ENCODE peak calls at places on chromosomes 7 and 10, in four cellular contexts. One of them, this sample, is unnamed.

GRCh38 chr10:58237014-58237830 is 30.5 kb downstream of the IPMK start:
- DNase-seq in SHP77 treated with DMSO at 0.1 percent for 48 hours: no peak
- DNase-seq in left kidney: no peak
- DNase-seq in NCI-H1417 treated with DMSO at 0.1 percent for 48 hours: no peak
- DNase-seq in this sample: no peak

GRCh38 chr7:46606771-46607170 is 685.7 kb upstream of the IGFBP3 start:
- DNase-seq in SHP77 treated with DMSO at 0.1 percent for 48 hours: no peak
- DNase-seq in left kidney: no peak
- DNase-seq in NCI-H1417 treated with DMSO at 0.1 percent for 48 hours: no peak
- DNase-seq in this sample: no peak

GRCh38 chr10:17219024-17219423 is 9.0 kb upstream of the VIM start:
- DNase-seq in SHP77 treated with DMSO at 0.1 percent for 48 hours: no peak
- DNase-seq in left kidney: no peak
- DNase-seq in NCI-H1417 treated with DMSO at 0.1 percent for 48 hours: no peak
- DNase-seq in this sample: no peak

GRCh38 chr7:36303202-36304098 is 86.2 kb upstream of the ANLN start:
- DNase-seq in SHP77 treated with DMSO at 0.1 percent for 48 hours: peak; percentile 87
- DNase-seq in left kidney: peak; percentile 45
- DNase-seq in NCI-H1417 treated with DMSO at 0.1 percent for 48 hours: peak; percentile 47
- DNase-seq in this sample: peak; percentile 81

GRCh38 chr10:120400601-120401000 is 56.4 kb upstream of the PLPP4 start:
- DNase-seq in SHP77 treated with DMSO at 0.1 percent for 48 hours: no peak
- DNase-seq in left kidney: no peak
- DNase-seq in NCI-H1417 treated with DMSO at 0.1 percent for 48 hours: no peak
- DNase-seq in this sample: no peak

GRCh38 chr7:121273467-121274167 is 55.2 kb upstream of the WNT16 start:
- DNase-seq in SHP77 treated with DMSO at 0.1 percent for 48 hours: no peak
- DNase-seq in left kidney: no peak
- DNase-seq in NCI-H1417 treated with DMSO at 0.1 percent for 48 hours: no peak
- DNase-seq in this sample: no peak

GRCh38 chr7:144050093-144050492 is 1.3 kb downstream of the OR2A5 start:
- DNase-seq in SHP77 treated with DMSO at 0.1 percent for 48 hours: no peak
- DNase-seq in left kidney: no peak
- DNase-seq in NCI-H1417 treated with DMSO at 0.1 percent for 48 hours: no peak
- DNase-seq in this sample: no peak

GRCh38 chr7:40757097-40757496 is 622.3 kb downstream of the SUGCT start:
- DNase-seq in SHP77 treated with DMSO at 0.1 percent for 48 hours: no peak
- DNase-seq in left kidney: no peak
- DNase-seq in NCI-H1417 treated with DMSO at 0.1 percent for 48 hours: no peak
- DNase-seq in this sample: no peak

GRCh38 chr10:94288361-94289116 is 74.2 kb downstream of the NOC3L start:
- DNase-seq in SHP77 treated with DMSO at 0.1 percent for 48 hours: no peak
- DNase-seq in left kidney: no peak
- DNase-seq in NCI-H1417 treated with DMSO at 0.1 percent for 48 hours: no peak
- DNase-seq in this sample: no peak

GRCh38 chr7:35716038-35716803 is 21.3 kb upstream of the HERPUD2 start:
- DNase-seq in SHP77 treated with DMSO at 0.1 percent for 48 hours: no peak
- DNase-seq in left kidney: peak; percentile 31
- DNase-seq in NCI-H1417 treated with DMSO at 0.1 percent for 48 hours: no peak
- DNase-seq in this sample: peak; percentile 86

GRCh38 chr10:75358835-75359421 is 42.6 kb downstream of the ZNF503 start:
- DNase-seq in SHP77 treated with DMSO at 0.1 percent for 48 hours: no peak
- DNase-seq in left kidney: no peak
- DNase-seq in NCI-H1417 treated with DMSO at 0.1 percent for 48 hours: no peak
- DNase-seq in this sample: no peak

GRCh38 chr7:154777023-154777422 is 225.9 kb downstream of the PAXIP1 start:
- DNase-seq in SHP77 treated with DMSO at 0.1 percent for 48 hours: no peak
- DNase-seq in left kidney: peak; percentile 12
- DNase-seq in NCI-H1417 treated with DMSO at 0.1 percent for 48 hours: no peak
- DNase-seq in this sample: no peak

GRCh38 chr10:113221756-113222168 is 271.7 kb downstream of the TCF7L2 start:
- DNase-seq in SHP77 treated with DMSO at 0.1 percent for 48 hours: no peak
- DNase-seq in left kidney: peak; percentile 62
- DNase-seq in NCI-H1417 treated with DMSO at 0.1 percent for 48 hours: no peak
- DNase-seq in this sample: peak; percentile 23

GRCh38 chr7:15832996-15833395 is 146.5 kb upstream of the MEOX2 start:
- DNase-seq in SHP77 treated with DMSO at 0.1 percent for 48 hours: peak; percentile 31
- DNase-seq in left kidney: peak; percentile 46
- DNase-seq in NCI-H1417 treated with DMSO at 0.1 percent for 48 hours: no peak
- DNase-seq in this sample: no peak

GRCh38 chr7:131057015-131057518 is 270.6 kb upstream of the MKLN1 start:
- DNase-seq in SHP77 treated with DMSO at 0.1 percent for 48 hours: no peak
- DNase-seq in left kidney: peak; percentile 15
- DNase-seq in NCI-H1417 treated with DMSO at 0.1 percent for 48 hours: no peak
- DNase-seq in this sample: no peak

GRCh38 chr10:1100691-1101368 is 44.6 kb downstream of the WDR37 start:
- DNase-seq in SHP77 treated with DMSO at 0.1 percent for 48 hours: no peak
- DNase-seq in left kidney: no peak
- DNase-seq in NCI-H1417 treated with DMSO at 0.1 percent for 48 hours: no peak
- DNase-seq in this sample: no peak

GRCh38 chr10:52314007-52314821 is at the start of gene DKK1:
- DNase-seq in SHP77 treated with DMSO at 0.1 percent for 48 hours: peak; percentile 13
- DNase-seq in left kidney: peak; percentile 81
- DNase-seq in NCI-H1417 treated with DMSO at 0.1 percent for 48 hours: no peak
- DNase-seq in this sample: peak; percentile 45

GRCh38 chr10:129659881-129660280 is 192.8 kb downstream of the MGMT start:
- DNase-seq in SHP77 treated with DMSO at 0.1 percent for 48 hours: no peak
- DNase-seq in left kidney: no peak
- DNase-seq in NCI-H1417 treated with DMSO at 0.1 percent for 48 hours: no peak
- DNase-seq in this sample: no peak

GRCh38 chr7:141585592-141586510 is 34.6 kb downstream of the AGK start:
- DNase-seq in SHP77 treated with DMSO at 0.1 percent for 48 hours: no peak
- DNase-seq in left kidney: no peak
- DNase-seq in NCI-H1417 treated with DMSO at 0.1 percent for 48 hours: no peak
- DNase-seq in this sample: no peak

GRCh38 chr7:101630591-101630990 is 1.5 kb upstream of the MYL10 start:
- DNase-seq in SHP77 treated with DMSO at 0.1 percent for 48 hours: no peak
- DNase-seq in left kidney: no peak
- DNase-seq in NCI-H1417 treated with DMSO at 0.1 percent for 48 hours: no peak
- DNase-seq in this sample: no peak

GRCh38 chr10:8269976-8270375 is 215.5 kb downstream of the GATA3 start:
- DNase-seq in SHP77 treated with DMSO at 0.1 percent for 48 hours: no peak
- DNase-seq in left kidney: peak; percentile 23
- DNase-seq in NCI-H1417 treated with DMSO at 0.1 percent for 48 hours: no peak
- DNase-seq in this sample: no peak

GRCh38 chr7:101960985-101961708 is 143.7 kb downstream of the CUX1 start:
- DNase-seq in SHP77 treated with DMSO at 0.1 percent for 48 hours: no peak
- DNase-seq in left kidney: no peak
- DNase-seq in NCI-H1417 treated with DMSO at 0.1 percent for 48 hours: no peak
- DNase-seq in this sample: no peak

GRCh38 chr7:142104550-142105527 is 6.7 kb upstream of the MGAM2 start:
- DNase-seq in SHP77 treated with DMSO at 0.1 percent for 48 hours: no peak
- DNase-seq in left kidney: no peak
- DNase-seq in NCI-H1417 treated with DMSO at 0.1 percent for 48 hours: no peak
- DNase-seq in this sample: no peak

GRCh38 chr10:119616879-119617580 is 20.3 kb upstream of the TIAL1 start:
- DNase-seq in SHP77 treated with DMSO at 0.1 percent for 48 hours: no peak
- DNase-seq in left kidney: peak; percentile 33
- DNase-seq in NCI-H1417 treated with DMSO at 0.1 percent for 48 hours: no peak
- DNase-seq in this sample: no peak

GRCh38 chr10:48981310-48981907 is 41.8 kb upstream of the LRRC18 start:
- DNase-seq in SHP77 treated with DMSO at 0.1 percent for 48 hours: no peak
- DNase-seq in left kidney: peak; percentile 78
- DNase-seq in NCI-H1417 treated with DMSO at 0.1 percent for 48 hours: no peak
- DNase-seq in this sample: peak; percentile 67

GRCh38 chr10:28796606-28797512 is 119.5 kb downstream of the BAMBI start:
- DNase-seq in SHP77 treated with DMSO at 0.1 percent for 48 hours: no peak
- DNase-seq in left kidney: no peak
- DNase-seq in NCI-H1417 treated with DMSO at 0.1 percent for 48 hours: no peak
- DNase-seq in this sample: no peak

GRCh38 chr7:116573541-116573940 is 48.7 kb downstream of the CAV1 start:
- DNase-seq in SHP77 treated with DMSO at 0.1 percent for 48 hours: no peak
- DNase-seq in left kidney: no peak
- DNase-seq in NCI-H1417 treated with DMSO at 0.1 percent for 48 hours: no peak
- DNase-seq in this sample: no peak

GRCh38 chr10:101047961-101048892 is 13.6 kb upstream of the KAZALD1 start:
- DNase-seq in SHP77 treated with DMSO at 0.1 percent for 48 hours: no peak
- DNase-seq in left kidney: peak; percentile 83
- DNase-seq in NCI-H1417 treated with DMSO at 0.1 percent for 48 hours: peak; percentile 34
- DNase-seq in this sample: no peak

GRCh38 chr10:24533981-24534380 is 189.7 kb downstream of the ARHGAP21 start:
- DNase-seq in SHP77 treated with DMSO at 0.1 percent for 48 hours: no peak
- DNase-seq in left kidney: no peak
- DNase-seq in NCI-H1417 treated with DMSO at 0.1 percent for 48 hours: no peak
- DNase-seq in this sample: no peak

GRCh38 chr7:91850455-91850854 is 30.0 kb downstream of the MTERF1 start:
- DNase-seq in SHP77 treated with DMSO at 0.1 percent for 48 hours: no peak
- DNase-seq in left kidney: no peak
- DNase-seq in NCI-H1417 treated with DMSO at 0.1 percent for 48 hours: no peak
- DNase-seq in this sample: no peak

GRCh38 chr7:114085592-114086490 is 167.0 kb upstream of the PPP1R3A start:
- DNase-seq in SHP77 treated with DMSO at 0.1 percent for 48 hours: peak; percentile 80
- DNase-seq in left kidney: peak; percentile 92
- DNase-seq in NCI-H1417 treated with DMSO at 0.1 percent for 48 hours: peak; percentile 91
- DNase-seq in this sample: peak; percentile 71

GRCh38 chr7:75772081-75773077 is at the start of gene CCL26:
- DNase-seq in SHP77 treated with DMSO at 0.1 percent for 48 hours: no peak
- DNase-seq in left kidney: no peak
- DNase-seq in NCI-H1417 treated with DMSO at 0.1 percent for 48 hours: no peak
- DNase-seq in this sample: no peak

GRCh38 chr10:80268266-80268665 is 21.2 kb downstream of the MAT1A start:
- DNase-seq in SHP77 treated with DMSO at 0.1 percent for 48 hours: no peak
- DNase-seq in left kidney: no peak
- DNase-seq in NCI-H1417 treated with DMSO at 0.1 percent for 48 hours: no peak
- DNase-seq in this sample: no peak

GRCh38 chr10:77291596-77292505 is 345.8 kb downstream of the KCNMA1 start:
- DNase-seq in SHP77 treated with DMSO at 0.1 percent for 48 hours: no peak
- DNase-seq in left kidney: peak; percentile 42
- DNase-seq in NCI-H1417 treated with DMSO at 0.1 percent for 48 hours: no peak
- DNase-seq in this sample: no peak

GRCh38 chr10:46285300-46285699 is 1.5 kb upstream of the ANTXRL start:
- DNase-seq in SHP77 treated with DMSO at 0.1 percent for 48 hours: no peak
- DNase-seq in left kidney: no peak
- DNase-seq in NCI-H1417 treated with DMSO at 0.1 percent for 48 hours: no peak
- DNase-seq in this sample: peak; percentile 14

GRCh38 chr7:133246558-133246957 is 6.3 kb upstream of the EXOC4 start:
- DNase-seq in SHP77 treated with DMSO at 0.1 percent for 48 hours: no peak
- DNase-seq in left kidney: no peak
- DNase-seq in NCI-H1417 treated with DMSO at 0.1 percent for 48 hours: no peak
- DNase-seq in this sample: no peak

GRCh38 chr10:32112055-32112454 is 55.8 kb upstream of the KIF5B start:
- DNase-seq in SHP77 treated with DMSO at 0.1 percent for 48 hours: no peak
- DNase-seq in left kidney: no peak
- DNase-seq in NCI-H1417 treated with DMSO at 0.1 percent for 48 hours: no peak
- DNase-seq in this sample: no peak

GRCh38 chr7:51592822-51593221 is 276.2 kb upstream of the COBL start:
- DNase-seq in SHP77 treated with DMSO at 0.1 percent for 48 hours: no peak
- DNase-seq in left kidney: no peak
- DNase-seq in NCI-H1417 treated with DMSO at 0.1 percent for 48 hours: no peak
- DNase-seq in this sample: no peak

This sample was measured in dorsolateral prefrontal cortex.